ENCODE peak calls at places on chromosomes 11 and 22, in four cellular contexts. One of them, this sample, is unnamed.
A peak's percentile ranks its signal among the peaks of the same experiment; 100 is the strongest.

GRCh38 chr22:48829908-48830307 is 997.8 kb downstream of the BRD1 start:
- DNase-seq in breast epithelium: no peak
- DNase-seq in SJSA1: no peak
- DNase-seq in spleen: peak; percentile 56
- DNase-seq in this sample: no peak

GRCh38 chr22:20490941-20491307 is 4.7 kb downstream of the KLHL22 start:
- DNase-seq in breast epithelium: no peak
- DNase-seq in SJSA1: no peak
- DNase-seq in spleen: no peak
- DNase-seq in this sample: no peak

GRCh38 chr11:41660585-41660984 is 201.1 kb upstream of the LRRC4C start:
- DNase-seq in breast epithelium: no peak
- DNase-seq in SJSA1: no peak
- DNase-seq in spleen: no peak
- DNase-seq in this sample: no peak

GRCh38 chr11:74672332-74672955 is 58.8 kb downstream of the CHRDL2 start:
- DNase-seq in breast epithelium: no peak
- DNase-seq in SJSA1: no peak
- DNase-seq in spleen: no peak
- DNase-seq in this sample: peak; percentile 22

GRCh38 chr11:20353829-20354434 is 9.6 kb upstream of the HTATIP2 start:
- DNase-seq in breast epithelium: no peak
- DNase-seq in SJSA1: no peak
- DNase-seq in spleen: no peak
- DNase-seq in this sample: no peak

GRCh38 chr11:15629690-15630321 is 515.1 kb downstream of the INSC start:
- DNase-seq in breast epithelium: no peak
- DNase-seq in SJSA1: no peak
- DNase-seq in spleen: no peak
- DNase-seq in this sample: no peak

GRCh38 chr11:128897841-128898240 is 6.7 kb downstream of the KCNJ5 start:
- DNase-seq in breast epithelium: no peak
- DNase-seq in SJSA1: no peak
- DNase-seq in spleen: no peak
- DNase-seq in this sample: no peak

GRCh38 chr11:14310696-14311095 is 48.3 kb downstream of the RRAS2 start:
- DNase-seq in breast epithelium: no peak
- DNase-seq in SJSA1: no peak
- DNase-seq in spleen: no peak
- DNase-seq in this sample: no peak

GRCh38 chr11:66111158-66111557 is 41.1 kb downstream of the PACS1 start:
- DNase-seq in breast epithelium: no peak
- DNase-seq in SJSA1: no peak
- DNase-seq in spleen: no peak
- DNase-seq in this sample: no peak

GRCh38 chr11:33620423-33621120 is 80.1 kb downstream of the C11orf91 start:
- DNase-seq in breast epithelium: no peak
- DNase-seq in SJSA1: no peak
- DNase-seq in spleen: no peak
- DNase-seq in this sample: no peak

GRCh38 chr11:90476442-90477007 is 253.7 kb upstream of the CHORDC1 start:
- DNase-seq in breast epithelium: no peak
- DNase-seq in SJSA1: no peak
- DNase-seq in spleen: no peak
- DNase-seq in this sample: no peak

GRCh38 chr22:46750861-46751260 is 11.6 kb upstream of the TBC1D22A start:
- DNase-seq in breast epithelium: no peak
- DNase-seq in SJSA1: no peak
- DNase-seq in spleen: no peak
- DNase-seq in this sample: peak; percentile 43

GRCh38 chr11:130103296-130103814 is 33.7 kb downstream of the APLP2 start:
- DNase-seq in breast epithelium: no peak
- DNase-seq in SJSA1: no peak
- DNase-seq in spleen: no peak
- DNase-seq in this sample: no peak

GRCh38 chr11:130391692-130392091 is 36.7 kb downstream of the ADAMTS8 start:
- DNase-seq in breast epithelium: no peak
- DNase-seq in SJSA1: no peak
- DNase-seq in spleen: no peak
- DNase-seq in this sample: no peak

GRCh38 chr22:29998627-29999026 is 81.6 kb upstream of the HORMAD2 start:
- DNase-seq in breast epithelium: no peak
- DNase-seq in SJSA1: no peak
- DNase-seq in spleen: no peak
- DNase-seq in this sample: no peak

GRCh38 chr11:121931748-121932352 is 184.2 kb downstream of the BLID start:
- DNase-seq in breast epithelium: no peak
- DNase-seq in SJSA1: no peak
- DNase-seq in spleen: no peak
- DNase-seq in this sample: no peak

GRCh38 chr11:121929581-121929980 is 186.4 kb downstream of the BLID start:
- DNase-seq in breast epithelium: no peak
- DNase-seq in SJSA1: no peak
- DNase-seq in spleen: no peak
- DNase-seq in this sample: no peak

GRCh38 chr11:121932646-121933185 is 183.3 kb downstream of the BLID start:
- DNase-seq in breast epithelium: no peak
- DNase-seq in SJSA1: no peak
- DNase-seq in spleen: no peak
- DNase-seq in this sample: no peak

GRCh38 chr11:121930004-121930965 is 185.7 kb downstream of the BLID start:
- DNase-seq in breast epithelium: no peak
- DNase-seq in SJSA1: no peak
- DNase-seq in spleen: no peak
- DNase-seq in this sample: no peak

GRCh38 chr11:121931121-121931520 is 184.9 kb downstream of the BLID start:
- DNase-seq in breast epithelium: no peak
- DNase-seq in SJSA1: no peak
- DNase-seq in spleen: no peak
- DNase-seq in this sample: no peak
- H3K4me1 ChIP-seq in breast epithelium: no peaks in the 10 kb centered on the region
- H3K4me1 ChIP-seq in SJSA1: no peaks in the 10 kb centered on the region
- H3K4me1 ChIP-seq in spleen: peaks cover 8% of the 10 kb centered on the region
- H3K4me1 ChIP-seq in this sample: peaks cover 3% of the 10 kb centered on the region

DNA sequence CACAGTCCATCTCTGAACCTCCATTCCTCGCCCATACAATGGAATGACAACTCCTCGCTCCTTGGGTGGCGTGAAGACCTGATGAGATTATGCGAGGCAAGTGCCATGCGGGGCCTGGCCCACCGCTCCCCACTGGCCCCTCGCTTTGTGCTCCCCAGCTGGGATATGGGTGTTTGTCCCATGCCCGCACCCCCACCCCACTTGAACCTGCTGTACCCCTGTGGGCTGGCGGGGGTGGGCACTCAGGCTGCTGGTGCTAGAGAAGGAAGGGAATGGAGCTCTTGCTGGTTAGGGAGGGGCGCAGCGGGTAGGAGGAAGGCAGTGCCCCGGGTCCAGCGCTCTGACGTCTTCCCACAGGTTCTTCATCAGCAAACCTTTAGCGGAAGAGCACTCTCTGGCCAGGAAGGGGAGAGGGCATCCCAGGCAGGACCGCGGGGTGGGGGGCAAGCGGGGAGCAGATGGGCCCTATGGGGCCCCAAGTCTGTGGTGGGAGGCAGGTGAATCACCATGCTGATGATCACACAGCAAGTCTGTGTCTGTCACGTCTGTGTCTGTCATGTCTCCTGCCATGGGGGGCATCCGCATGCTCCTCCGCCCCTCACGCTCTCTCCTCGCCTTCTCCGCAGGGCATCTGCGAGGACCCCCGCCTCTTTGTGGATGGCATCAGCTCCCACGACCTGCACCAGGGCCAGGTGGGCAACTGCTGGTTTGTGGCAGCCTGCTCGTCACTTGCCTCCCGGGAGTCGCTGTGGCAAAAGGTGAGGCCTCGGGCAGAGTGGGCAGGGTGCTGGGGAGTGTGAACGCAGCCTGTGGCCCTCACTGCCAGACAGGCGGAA is 9.4 kb upstream of the OMP start:
- DNase-seq in breast epithelium: no peak
- DNase-seq in SJSA1: no peak
- DNase-seq in spleen: peak; percentile 73
- DNase-seq in this sample: no peak
- H3K27ac ChIP-seq in breast epithelium: no peak overlapping the region
- H3K27ac ChIP-seq in SJSA1: no peak overlapping the region
- H3K27ac ChIP-seq in spleen: no peak overlapping the region
- H3K27ac ChIP-seq in this sample: no peak overlapping the region

GRCh38 chr11:111426615-111427014 is 47.5 kb upstream of the POU2AF1 start:
- DNase-seq in breast epithelium: no peak
- DNase-seq in SJSA1: no peak
- DNase-seq in spleen: no peak
- DNase-seq in this sample: no peak

GRCh38 chr11:111427471-111427912 is 48.4 kb upstream of the POU2AF1 start:
- DNase-seq in breast epithelium: no peak
- DNase-seq in SJSA1: no peak
- DNase-seq in spleen: no peak
- DNase-seq in this sample: no peak

GRCh38 chr11:111428113-111428876 is 49.2 kb upstream of the POU2AF1 start:
- DNase-seq in breast epithelium: no peak
- DNase-seq in SJSA1: no peak
- DNase-seq in spleen: no peak
- DNase-seq in this sample: no peak

GRCh38 chr11:111423250-111423615 is 44.2 kb upstream of the POU2AF1 start:
- DNase-seq in breast epithelium: no peak
- DNase-seq in SJSA1: no peak
- DNase-seq in spleen: no peak
- DNase-seq in this sample: no peak

GRCh38 chr11:111429066-111429506 is 50.0 kb upstream of the POU2AF1 start:
- DNase-seq in breast epithelium: no peak
- DNase-seq in SJSA1: no peak
- DNase-seq in spleen: no peak
- DNase-seq in this sample: peak; percentile 66
- H3K4me3 ChIP-seq in breast epithelium: no peak overlapping the region
- H3K4me3 ChIP-seq in SJSA1: no peak overlapping the region
- H3K4me3 ChIP-seq in spleen: no peak overlapping the region
- H3K4me3 ChIP-seq in this sample: no peak overlapping the region

GRCh38 chr22:40511604-40512003 is 124.9 kb downstream of the MRTFA start:
- DNase-seq in breast epithelium: no peak
- DNase-seq in SJSA1: no peak
- DNase-seq in spleen: no peak
- DNase-seq in this sample: no peak
- H3K4me1 ChIP-seq in breast epithelium: peaks cover 17% of the 10 kb centered on the region
- H3K4me1 ChIP-seq in SJSA1: peaks cover 63% of the 10 kb centered on the region
- H3K4me1 ChIP-seq in spleen: peaks cover 18% of the 10 kb centered on the region
- H3K4me1 ChIP-seq in this sample: peaks cover 2% of the 10 kb centered on the region

GRCh38 chr11:12949456-12949855 is 59.7 kb upstream of the RASSF10 start:
- DNase-seq in breast epithelium: no peak
- DNase-seq in SJSA1: no peak
- DNase-seq in spleen: no peak
- DNase-seq in this sample: no peak

GRCh38 chr11:12952094-12952493 is 57.0 kb upstream of the RASSF10 start:
- DNase-seq in breast epithelium: no peak
- DNase-seq in SJSA1: no peak
- DNase-seq in spleen: no peak
- DNase-seq in this sample: no peak

GRCh38 chr11:12950681-12951080 is 58.4 kb upstream of the RASSF10 start:
- DNase-seq in breast epithelium: no peak
- DNase-seq in SJSA1: no peak
- DNase-seq in spleen: no peak
- DNase-seq in this sample: no peak

DNA sequence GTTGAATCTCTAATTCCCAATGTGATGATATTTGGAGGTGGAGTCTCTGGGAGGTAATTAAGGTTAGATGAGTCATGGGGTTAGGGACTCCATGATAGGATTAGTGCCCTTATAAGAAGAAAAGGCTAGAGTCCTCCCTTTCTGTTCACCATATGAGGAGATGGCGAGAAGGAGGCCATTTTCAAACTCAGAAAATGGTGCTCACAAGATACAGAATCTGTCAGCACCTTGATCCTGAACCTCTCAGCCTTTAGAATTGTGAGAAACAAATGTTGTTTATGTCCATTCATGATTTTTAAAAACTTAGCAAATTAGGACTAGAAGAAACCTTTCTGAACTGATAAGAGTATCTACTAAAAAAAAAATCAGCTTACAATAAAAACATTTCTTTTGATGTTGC is 57.7 kb upstream of the RASSF10 start:
- DNase-seq in breast epithelium: no peak
- DNase-seq in SJSA1: no peak
- DNase-seq in spleen: no peak
- DNase-seq in this sample: no peak
- H3K27ac ChIP-seq in breast epithelium: no peak overlapping the region
- H3K27ac ChIP-seq in SJSA1: no peak overlapping the region
- H3K27ac ChIP-seq in spleen: no peak overlapping the region
- H3K27ac ChIP-seq in this sample: no peak overlapping the region

GRCh38 chr11:67438121-67438902 is 830 bp upstream of the PTPRCAP start:
- DNase-seq in breast epithelium: no peak
- DNase-seq in SJSA1: no peak
- DNase-seq in spleen: peak; percentile 94
- DNase-seq in this sample: no peak
- H3K4me3 ChIP-seq in breast epithelium: peak overlapping the region; percentile 25
- H3K4me3 ChIP-seq in SJSA1: no peak overlapping the region
- H3K4me3 ChIP-seq in spleen: peak overlapping the region; percentile 89
- H3K4me3 ChIP-seq in this sample: no peak overlapping the region

DNA sequence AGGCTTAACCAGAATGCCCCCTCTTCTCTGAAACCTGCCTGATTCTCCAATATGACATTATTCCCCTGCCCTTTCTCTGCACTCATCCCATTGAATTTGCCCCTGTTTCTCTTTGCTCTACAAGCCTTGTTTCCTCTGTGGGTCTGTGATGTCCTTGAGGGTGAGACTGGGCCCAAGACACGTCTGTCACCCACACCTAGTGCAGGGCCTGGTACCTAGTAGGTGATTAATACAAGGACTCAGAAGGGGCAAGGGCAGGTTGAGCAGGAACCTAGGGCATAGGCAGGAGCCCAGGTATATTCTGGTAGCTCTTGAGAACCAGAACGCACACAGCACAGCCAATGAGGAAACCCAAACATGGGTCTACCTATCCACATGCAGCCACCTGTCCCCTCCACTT is 81.9 kb upstream of the HMGXB4 start:
- DNase-seq in breast epithelium: no peak
- DNase-seq in SJSA1: no peak
- DNase-seq in spleen: no peak
- DNase-seq in this sample: no peak
- H3K4me1 ChIP-seq in breast epithelium: no peaks in the 10 kb centered on the region
- H3K4me1 ChIP-seq in SJSA1: no peaks in the 10 kb centered on the region
- H3K4me1 ChIP-seq in spleen: no peaks in the 10 kb centered on the region
- H3K4me1 ChIP-seq in this sample: no peaks in the 10 kb centered on the region

This sample was measured in lung.